ENCODE peak calls at places on chromosomes 12 and 14, in six cellular contexts. A, C, X, O, H and S are unnamed samples.

GRCh38 chr12:123106640-123107359 is 44.1 kb downstream of the PITPNM2 start:
- DNase-seq in X (peak), H (peak), O (no peak), C (no peak), A (peak), S (no peak)

GRCh38 chr12:88371416-88372183 is 208.7 kb downstream of the KITLG start:
- DNase-seq in H (peak), A (no peak), X (no peak), O (no peak), C (no peak), S (peak)

GRCh38 chr14:105049753-105050550 is 15.3 kb downstream of the GPR132 start:
- DNase-seq in H (no peak), X (no peak), A (no peak), O (no peak), C (no peak), S (no peak)

GRCh38 chr12:104588048-104588942 is 131.5 kb downstream of the CHST11 start:
- DNase-seq in X (no peak), O (no peak), C (peak), H (no peak), A (peak), S (no peak)

GRCh38 chr12:124411291-124411878 is 116.5 kb downstream of the RFLNA start:
- DNase-seq in C (peak), A (no peak), H (peak), O (peak), X (no peak), S (peak)

GRCh38 chr12:131910302-131911110 is 16.1 kb downstream of the ULK1 start:
- DNase-seq in A (no peak), C (no peak), H (no peak), X (no peak), O (no peak), S (no peak)

GRCh38 chr12:122869207-122869973 is 26.5 kb downstream of the VPS37B start:
- DNase-seq in A (no peak), X (no peak), O (no peak), H (no peak), C (no peak), S (no peak)

GRCh38 chr12:3236345-3237153 is 159.4 kb downstream of the TSPAN9 start:
- DNase-seq in A (peak), O (no peak), C (peak), H (peak), X (peak), S (no peak)

GRCh38 chr14:103542545-103543088 is 13.6 kb downstream of the TRMT61A start:
- DNase-seq in O (no peak), C (no peak), A (no peak), X (no peak), H (no peak), S (peak)

GRCh38 chr14:72701610-72702009 is 192.3 kb downstream of the DPF3 start:
- DNase-seq in C (no peak), H (no peak), A (no peak), X (no peak), O (no peak), S (no peak)

GRCh38 chr14:59826150-59826549 is 44.4 kb downstream of the RTN1 start:
- DNase-seq in H (no peak), O (no peak), C (no peak), X (no peak), A (no peak), S (no peak)
- H3K27ac ChIP-seq in H (no peak), O (no peak), C (no peak), X (no peak), A (no peak), S (no peak)

DNA sequence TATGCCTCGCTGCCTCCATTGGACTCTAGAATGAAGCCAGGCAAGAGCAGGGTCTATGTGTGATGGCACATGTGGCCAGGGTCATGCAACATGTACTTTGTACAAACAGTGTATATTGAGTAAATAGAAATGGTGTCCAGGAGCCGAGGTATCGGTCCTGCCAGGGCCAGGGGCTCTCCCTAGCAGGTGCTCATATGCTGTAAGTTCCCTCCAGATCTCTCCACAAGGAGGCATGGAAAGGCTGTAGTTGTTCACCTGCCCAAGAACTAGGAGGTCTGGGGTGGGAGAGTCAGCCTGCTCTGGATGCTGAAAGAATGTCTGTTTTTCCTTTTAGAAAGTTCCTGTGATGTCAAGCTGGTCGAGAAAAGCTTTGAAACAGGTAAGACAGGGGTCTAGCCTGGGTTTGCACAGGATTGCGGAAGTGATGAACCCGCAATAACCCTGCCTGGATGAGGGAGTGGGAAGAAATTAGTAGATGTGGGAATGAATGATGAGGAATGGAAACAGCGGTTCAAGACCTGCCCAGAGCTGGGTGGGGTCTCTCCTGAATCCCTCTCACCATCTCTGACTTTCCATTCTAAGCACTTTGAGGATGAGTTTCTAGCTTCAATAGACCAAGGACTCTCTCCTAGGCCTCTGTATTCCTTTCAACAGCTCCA is 39.6 kb downstream of the DAD1 start:
- DNase-seq in C (no peak), A (no peak), X (no peak), H (no peak), O (no peak), S (no peak)
- TF ChIP-seq CTCF in C (no peak), A (no peak), X (no peak), H (no peak), O (no peak), S (no peak)

GRCh38 chr12:6701078-6701768 is 608 bp upstream of the PIANP start:
- DNase-seq in A (no peak), X (no peak), C (no peak), O (no peak), H (no peak), S (no peak)

GRCh38 chr12:6698352-6699046 is 2.1 kb downstream of the PIANP start:
- DNase-seq in H (no peak), A (no peak), O (no peak), C (no peak), X (no peak), S (no peak)

GRCh38 chr12:6699989-6700645 is 498 bp downstream of the PIANP start:
- DNase-seq in A (no peak), H (no peak), X (no peak), O (no peak), C (no peak), S (no peak)

GRCh38 chr12:6699259-6699988 is 1.2 kb downstream of the PIANP start:
- DNase-seq in A (no peak), C (no peak), H (no peak), X (no peak), O (no peak), S (no peak)

DNA sequence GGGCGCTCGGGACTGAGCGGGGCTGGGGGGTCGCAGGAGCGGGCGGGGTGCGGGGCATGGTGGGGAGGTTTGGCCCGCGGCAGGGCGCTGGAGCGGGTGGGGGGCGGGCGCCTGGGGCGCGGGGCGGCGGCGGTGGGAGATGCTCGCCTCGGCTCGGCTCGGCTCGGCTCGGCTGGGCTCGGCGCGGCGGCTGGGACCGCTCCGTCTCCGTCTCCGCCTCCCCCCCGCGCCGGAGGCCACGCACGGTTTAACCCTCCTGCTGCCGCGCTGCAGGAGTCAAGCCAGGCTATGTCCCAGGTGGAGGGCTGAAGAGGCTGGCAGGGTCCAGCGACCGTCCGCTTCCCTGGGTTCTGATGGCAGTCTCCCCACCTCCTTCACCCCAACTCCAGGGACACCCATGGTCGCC is at the start of gene PIANP:
- DNase-seq in X (no peak), A (no peak), H (no peak), C (no peak), O (no peak), S (peak)
- H3K27ac ChIP-seq in X (no peak), A (no peak), H (no peak), C (no peak), O (peak), S (no peak)

GRCh38 chr14:34875031-34875922 is at the start of gene BAZ1A:
- DNase-seq in H (peak), C (peak), A (peak), O (peak), X (peak), S (peak)
- TF ChIP-seq CTCF in H (no peak), C (peak), A (no peak), O (no peak), X (no peak), S (no peak)

GRCh38 chr14:74616507-74616906 is 4.5 kb upstream of the LTBP2 start:
- DNase-seq in O (no peak), X (no peak), H (no peak), A (peak), C (peak), S (no peak)
- H3K27ac ChIP-seq in O (peak), X (no peak), H (no peak), A (peak), C (peak), S (peak)

DNA sequence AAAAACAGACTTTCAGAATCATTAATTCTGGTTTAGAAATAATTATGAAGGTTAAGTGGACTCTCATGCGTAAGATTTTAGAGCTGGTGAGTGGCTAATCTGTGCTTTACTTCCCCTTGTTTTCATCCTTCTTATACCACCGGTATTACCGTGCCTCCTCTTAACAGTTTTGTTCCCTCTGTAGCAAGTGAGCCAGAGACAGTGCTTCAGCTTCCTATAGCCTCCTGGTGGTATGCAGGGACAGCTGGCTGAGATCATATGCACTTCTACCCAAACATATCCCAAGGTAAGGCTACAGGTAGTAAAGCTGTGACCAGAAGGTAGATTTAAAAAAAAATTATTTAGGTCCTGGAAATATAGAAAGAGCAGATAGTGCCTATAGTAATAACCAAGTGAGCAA is 55.2 kb downstream of the PDE3A start:
- DNase-seq in C (no peak), X (no peak), O (no peak), H (no peak), A (no peak), S (no peak)
- TF ChIP-seq CTCF in C (no peak), X (no peak), O (no peak), H (no peak), A (no peak), S (no peak)